ENCODE peak calls at places on chromosomes 3 and 15, in four cellular contexts. E is stimulated activated CD4-positive, alpha-beta T cell treated with anti-CD3 and anti-CD28 coated beads, Interleukin-15, amount 100 ng/mL, for 1 hour; H is CD8-positive, alpha-beta memory T cell; Y is left cardiac atrium. B is an unnamed sample.

GRCh38 chr3:113697192-113698090 is 999 bp upstream of the USF3 start:
- DNase-seq in E (peak), H (no peak), Y (peak), B (peak)

GRCh38 chr3:101809178-101810022 is 30.4 kb downstream of the NXPE3 start:
- DNase-seq in H (peak), Y (no peak), E (no peak), B (peak)

GRCh38 chr15:95994418-95994817 is 336.1 kb upstream of the NR2F2 start:
- DNase-seq in H (no peak), Y (no peak), E (no peak), B (no peak)

GRCh38 chr3:80550154-80550553 is 782.4 kb upstream of the ROBO1 start:
- DNase-seq in E (no peak), Y (no peak), H (no peak), B (no peak)

GRCh38 chr3:38640661-38641441 is 8.6 kb downstream of the SCN5A start:
- DNase-seq in E (no peak), Y (no peak), H (no peak), B (no peak)

GRCh38 chr3:102141096-102141912 is 292.0 kb downstream of the NFKBIZ start:
- DNase-seq in H (no peak), Y (no peak), E (no peak), B (no peak)

GRCh38 chr3:50318615-50319014 is 3.9 kb downstream of the HYAL2 start:
- DNase-seq in H (no peak), Y (no peak), E (no peak), B (no peak)

GRCh38 chr3:50395070-50395860 is 35.9 kb upstream of the TMEM115 start:
- DNase-seq in E (no peak), H (no peak), Y (no peak), B (no peak)

GRCh38 chr3:113947372-113948014 is at the start of gene ZDHHC23:
- DNase-seq in H (peak), E (peak), Y (peak), B (peak)

GRCh38 chr3:12135029-12135634 is 23.6 kb downstream of the TIMP4 start:
- DNase-seq in Y (peak), H (peak), E (no peak), B (peak)

GRCh38 chr3:35537265-35537664 is 102.1 kb upstream of the ARPP21 start:
- DNase-seq in H (no peak), Y (no peak), E (no peak), B (no peak)

GRCh38 chr15:65519781-65520299 is 2.4 kb upstream of the DPP8 start:
- DNase-seq in E (no peak), Y (no peak), H (no peak), B (no peak)

GRCh38 chr3:189486556-189486955 is 144.6 kb upstream of the TP63 start:
- DNase-seq in Y (no peak), H (no peak), E (no peak), B (no peak)

GRCh38 chr3:62875103-62876002 is at the start of gene CADPS:
- DNase-seq in H (no peak), Y (peak), E (no peak), B (no peak)

GRCh38 chr15:36356978-36357582 is 222.3 kb upstream of the CDIN1 start:
- DNase-seq in Y (no peak), E (no peak), H (no peak), B (no peak)

GRCh38 chr3:174202561-174202960 is 656.6 kb upstream of the NAALADL2 start:
- DNase-seq in H (no peak), E (no peak), Y (no peak), B (no peak)

GRCh38 chr3:11924518-11924917 is 77.8 kb upstream of the TAMM41 start:
- DNase-seq in H (no peak), E (no peak), Y (no peak), B (no peak)

GRCh38 chr15:98904466-98905048 is 103.0 kb downstream of the PGPEP1L start:
- DNase-seq in Y (no peak), H (no peak), E (no peak), B (peak)

GRCh38 chr3:43699864-43700263 is 9.1 kb downstream of the ABHD5 start:
- DNase-seq in E (no peak), Y (no peak), H (no peak), B (peak)

GRCh38 chr15:77572186-77572585 is 60.5 kb downstream of the LINGO1 start:
- DNase-seq in Y (no peak), E (no peak), H (no peak), B (no peak)

GRCh38 chr15:86915811-86916331 is 836.2 kb downstream of the AGBL1 start:
- DNase-seq in E (no peak), H (no peak), Y (no peak), B (peak)

GRCh38 chr3:45547764-45548683 is 46.5 kb upstream of the LIMD1 start:
- DNase-seq in E (no peak), H (no peak), Y (peak), B (peak)

GRCh38 chr3:58116161-58116955 is 94.4 kb downstream of the DNASE1L3 start:
- DNase-seq in Y (no peak), H (peak), E (peak), B (no peak)

GRCh38 chr3:149376728-149377407 is 581 bp downstream of the TM4SF1 start:
- DNase-seq in H (no peak), Y (no peak), E (no peak), B (no peak)

GRCh38 chr3:193563999-193564398 is 9.3 kb upstream of the ATP13A4 start:
- DNase-seq in H (no peak), Y (no peak), E (no peak), B (no peak)

GRCh38 chr3:36993326-36994283 is at the start of gene MLH1:
- DNase-seq in Y (peak), E (peak), H (peak), B (no peak)

GRCh38 chr15:28140062-28140461 is 40.9 kb upstream of the OCA2 start:
- DNase-seq in H (no peak), E (no peak), Y (no peak), B (no peak)

GRCh38 chr3:147655236-147655635 is 246.1 kb downstream of the ZIC1 start:
- DNase-seq in E (no peak), H (no peak), Y (no peak), B (no peak)

GRCh38 chr3:172846706-172847105 is 96.2 kb downstream of the ECT2 start:
- DNase-seq in Y (no peak), H (no peak), E (no peak), B (no peak)

B was measured in Kasumi-1.